ENCODE peak calls at places on chromosomes 12 and 14, in five cellular contexts. J is sigmoid colon; Q is GM23248; Y is esophagus squamous epithelium; Z is CD8-positive, alpha-beta memory T cell. W is an unnamed sample.

GRCh38 chr12:86264451-86265328 is 8.5 kb upstream of the MGAT4C start:
- DNase-seq in Z (no peak), Y (no peak), J (peak; percentile 56), Q (no peak), W (peak; percentile 7)

GRCh38 chr14:95250936-95251335 is 68.8 kb downstream of the CLMN start:
- DNase-seq in Z (no peak), Y (no peak), Q (no peak), J (no peak), W (no peak)

GRCh38 chr12:51636581-51636980 is 45.5 kb downstream of the SCN8A start:
- DNase-seq in Q (peak; percentile 70), Z (no peak), J (no peak), Y (no peak), W (no peak)

GRCh38 chr12:38823743-38824142 is 81.6 kb downstream of the CPNE8 start:
- DNase-seq in Y (no peak), Z (no peak), J (no peak), Q (peak; percentile 53), W (no peak)

GRCh38 chr12:104372048-104372720 is 68.6 kb downstream of the EID3 start:
- DNase-seq in J (no peak), Z (peak; percentile 28), Q (no peak), Y (no peak), W (no peak)

GRCh38 chr14:99324291-99324690 is 52.3 kb upstream of the BCL11B start:
- DNase-seq in Q (no peak), J (no peak), Z (no peak), Y (no peak), W (no peak)

GRCh38 chr12:27303139-27304111 is 29.2 kb upstream of the BMAL2 start:
- DNase-seq in J (no peak), Q (no peak), Y (no peak), Z (no peak), W (no peak)

GRCh38 chr14:30525833-30526232 is 33.1 kb upstream of the G2E3 start:
- DNase-seq in Z (no peak), Q (peak; percentile 40), Y (no peak), J (no peak), W (no peak)

GRCh38 chr14:63267171-63267570 is 51.6 kb downstream of the GPHB5 start:
- DNase-seq in J (no peak), Z (no peak), Q (no peak), Y (no peak), W (no peak)

GRCh38 chr12:121453629-121454028 is 53.7 kb downstream of the RNF34 start:
- DNase-seq in J (no peak), Z (no peak), Q (no peak), Y (no peak), W (no peak)

GRCh38 chr14:101360045-101360931 is 201.0 kb upstream of the DIO3 start:
- DNase-seq in J (peak; percentile 98), Z (no peak), Q (peak; percentile 10), Y (no peak), W (no peak)

GRCh38 chr12:47838286-47838931 is 18.7 kb upstream of the HDAC7 start:
- DNase-seq in Y (no peak), Q (peak; percentile 71), Z (no peak), J (no peak), W (no peak)

GRCh38 chr12:106300761-106301160 is 1.8 kb upstream of the TCP11L2 start:
- DNase-seq in J (no peak), Z (no peak), Q (peak; percentile 20), Y (no peak), W (no peak)

GRCh38 chr12:8909752-8910151 is 4.6 kb upstream of the PHC1 start:
- DNase-seq in Z (no peak), Q (no peak), J (no peak), Y (no peak), W (no peak)

GRCh38 chr12:22360772-22361171 is 26.3 kb upstream of the ST8SIA1 start:
- DNase-seq in Q (no peak), Z (no peak), Y (no peak), J (no peak), W (no peak)

GRCh38 chr12:57227315-57228115 is 2.0 kb upstream of the SHMT2 start:
- DNase-seq in J (no peak), Q (peak; percentile 56), Z (no peak), Y (no peak), W (no peak)

GRCh38 chr12:65620026-65620425 is 204.3 kb upstream of the HMGA2 start:
- DNase-seq in J (no peak), Q (no peak), Z (no peak), Y (no peak), W (no peak)

GRCh38 chr14:57302883-57303282 is 34.1 kb downstream of the AP5M1 start:
- DNase-seq in Y (no peak), J (no peak), Q (peak; percentile 10), Z (no peak), W (no peak)

GRCh38 chr12:122028165-122028591 is 6.5 kb downstream of the BCL7A start:
- DNase-seq in Z (no peak), Q (peak; percentile 45), Y (no peak), J (no peak), W (no peak)

GRCh38 chr12:124626841-124627502 is 59.6 kb upstream of the NCOR2 start:
- DNase-seq in Q (peak; percentile 54), Z (no peak), Y (no peak), J (peak; percentile 87), W (no peak)

GRCh38 chr14:62691613-62692489 is 353.4 kb downstream of the KCNH5 start:
- DNase-seq in Z (no peak), Q (peak; percentile 78), J (no peak), Y (no peak), W (no peak)

GRCh38 chr14:52833891-52834290 is 42.5 kb upstream of the GNPNAT1 start:
- DNase-seq in J (no peak), Z (no peak), Y (no peak), Q (no peak), W (no peak)

GRCh38 chr12:93702707-93703305 is 25.6 kb downstream of the CRADD start:
- DNase-seq in Y (no peak), Z (no peak), Q (peak; percentile 43), J (no peak), W (no peak)

GRCh38 chr12:26116829-26117228 is 8.0 kb downstream of the BHLHE41 start:
- DNase-seq in Q (peak; percentile 51), Y (no peak), Z (no peak), J (no peak), W (no peak)

GRCh38 chr12:44875417-44875953 is 630 bp downstream of the NELL2 start:
- DNase-seq in Z (peak; percentile 16), J (no peak), Q (no peak), Y (no peak), W (no peak)

GRCh38 chr12:101823039-101823438 is 7.7 kb downstream of the GNPTAB start:
- DNase-seq in J (no peak), Y (no peak), Z (no peak), Q (no peak), W (no peak)

GRCh38 chr14:51242545-51243490 is 2.8 kb downstream of the TMX1 start:
- DNase-seq in Q (no peak), J (no peak), Z (no peak), Y (no peak), W (no peak)

GRCh38 chr14:34018564-34019244 is 67.8 kb upstream of the EGLN3 start:
- DNase-seq in Z (no peak), Q (peak; percentile 10), Y (no peak), J (peak; percentile 80), W (peak; percentile 31)
- H3K27ac ChIP-seq in Z (no peak overlapping the region), Q (no peak overlapping the region), Y (no peak overlapping the region), J (no peak overlapping the region), W (peak overlapping the region; percentile 20)

GRCh38 chr14:105689722-105690121 is 163.3 kb downstream of the TMEM121 start:
- DNase-seq in Y (no peak), Q (no peak), Z (no peak), J (no peak), W (no peak)

GRCh38 chr14:105700622-105701288 is 174.4 kb downstream of the TMEM121 start:
- DNase-seq in J (peak; percentile 40), Y (no peak), Z (no peak), Q (no peak), W (no peak)

GRCh38 chr14:105690671-105691070 is 164.3 kb downstream of the TMEM121 start:
- DNase-seq in Y (no peak), Z (no peak), Q (no peak), J (no peak), W (no peak)

GRCh38 chr14:105694961-105695360 is 168.6 kb downstream of the TMEM121 start:
- DNase-seq in Q (no peak), Y (no peak), J (no peak), Z (no peak), W (no peak)
- H3K27ac ChIP-seq in Q (no peak overlapping the region), Y (no peak overlapping the region), J (no peak overlapping the region), Z (no peak overlapping the region), W (no peak overlapping the region)

DNA sequence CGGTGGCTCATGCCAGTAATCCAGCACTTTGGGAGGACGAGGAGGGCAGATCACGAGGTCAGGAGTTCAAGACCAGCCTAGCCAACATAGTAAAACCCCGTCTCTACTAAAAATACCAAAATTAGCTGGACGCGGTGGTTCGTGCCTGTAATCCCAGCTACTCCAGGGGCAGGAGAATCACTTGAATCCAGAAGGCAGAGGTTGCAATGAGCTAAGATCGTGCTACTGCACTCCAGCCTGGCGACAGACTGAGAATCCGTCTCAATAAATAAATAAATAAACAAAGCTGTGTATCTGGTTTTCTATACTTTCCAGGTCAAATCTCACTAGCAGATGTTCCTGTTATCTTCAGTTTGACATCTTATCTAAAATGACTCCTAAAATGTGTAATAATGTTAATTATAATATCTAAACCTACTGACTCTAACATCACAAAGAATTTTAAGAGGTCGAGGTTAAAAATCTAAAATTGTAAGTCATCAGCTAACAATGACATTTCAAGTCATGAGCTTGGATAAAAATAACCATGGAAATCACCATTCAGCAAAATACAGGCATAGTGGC is 2.4 kb upstream of the SRP54 start:
- DNase-seq in Q (no peak), J (no peak), Z (no peak), Y (no peak), W (no peak)
- H3K27ac ChIP-seq in Q (peak overlapping the region; percentile 100), J (no peak overlapping the region), Z (no peak overlapping the region), Y (peak overlapping the region; percentile 97), W (no peak overlapping the region)

GRCh38 chr12:55847603-55848329 is 5.0 kb upstream of the MMP19 start:
- DNase-seq in J (peak; percentile 98), Q (peak; percentile 99), Z (no peak), Y (peak; percentile 42), W (no peak)
- H3K27ac ChIP-seq in J (peak overlapping the region; percentile 90), Q (peak overlapping the region; percentile 100), Z (peak overlapping the region; percentile 38), Y (peak overlapping the region; percentile 90), W (peak overlapping the region; percentile 10)

GRCh38 chr14:72609205-72609916 is 284.5 kb downstream of the DPF3 start:
- DNase-seq in Z (no peak), J (no peak), Q (no peak), Y (no peak), W (no peak)
- H3K27ac ChIP-seq in Z (no peak overlapping the region), J (no peak overlapping the region), Q (peak overlapping the region; percentile 93), Y (no peak overlapping the region), W (no peak overlapping the region)

DNA sequence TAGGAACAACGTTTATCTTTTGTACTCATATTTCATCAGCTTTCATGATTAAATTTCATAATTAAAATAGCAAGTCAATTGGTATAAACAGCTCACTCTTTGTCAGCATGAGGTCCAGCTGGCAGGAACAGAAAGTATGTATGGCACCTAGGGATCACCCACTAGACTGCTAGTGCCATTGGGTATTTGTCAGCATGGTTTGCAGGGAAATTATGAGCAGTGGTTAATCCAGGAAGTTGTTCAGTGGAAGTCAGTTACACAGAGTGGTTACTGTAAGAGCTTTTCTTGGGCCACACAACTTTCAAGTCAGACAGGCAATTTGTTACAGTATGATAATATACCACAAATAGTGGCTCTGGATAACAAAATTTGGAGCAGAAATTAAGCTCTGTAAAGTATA is 340.3 kb upstream of the RGS6 start:
- DNase-seq in Q (peak; percentile 90), Y (no peak), J (no peak), Z (no peak), W (no peak)
- H3K27ac ChIP-seq in Q (peak overlapping the region; percentile 70), Y (no peak overlapping the region), J (no peak overlapping the region), Z (no peak overlapping the region), W (no peak overlapping the region)